ENCODE peak calls at places on chromosomes 5 and 9, in nine cellular contexts. E is SJCRH30; K is CD4-positive, CD25-positive, alpha-beta regulatory T cell; R is LoVo; B is CD8-positive, alpha-beta memory T cell; Q is BJ; L is mucosa of descending colon; U is effector memory CD8-positive, alpha-beta T cell; H is OCI-M1. N is an unnamed sample.

GRCh38 chr9:137588891-137589290 is 1.4 kb downstream of the ZMYND19 start:
- DNase-seq in E (no peak), K (no peak), R (no peak), B (no peak), Q (no peak), L (no peak), U (no peak), H (no peak), N (no peak)

GRCh38 chr9:20552874-20553624 is 69.2 kb downstream of the MLLT3 start:
- DNase-seq in E (peak; percentile 46), K (no peak), R (peak; percentile 43), B (no peak), Q (no peak), L (no peak), U (no peak), H (peak; percentile 6), N (no peak)

GRCh38 chr5:17187401-17187800 is 30.0 kb upstream of the BASP1 start:
- DNase-seq in E (no peak), K (no peak), R (peak; percentile 31), B (no peak), Q (no peak), L (no peak), U (no peak), H (no peak), N (no peak)

GRCh38 chr9:121073038-121073437 is 1.7 kb upstream of the CNTRL start:
- DNase-seq in E (no peak), K (no peak), R (no peak), B (no peak), Q (no peak), L (peak; percentile 25), U (no peak), H (peak; percentile 54), N (no peak)

GRCh38 chr9:113599647-113600476 is 136.3 kb downstream of the RGS3 start:
- DNase-seq in E (peak; percentile 63), K (no peak), R (no peak), B (no peak), Q (peak; percentile 75), L (no peak), U (no peak), H (no peak), N (no peak)

GRCh38 chr9:137429974-137430722 is 7.0 kb downstream of the NOXA1 start:
- DNase-seq in E (peak; percentile 80), K (no peak), R (peak; percentile 74), B (no peak), Q (no peak), L (peak; percentile 79), U (no peak), H (peak; percentile 35), N (no peak)

GRCh38 chr9:123556464-123557435 is 200.8 kb downstream of the CRB2 start:
- DNase-seq in E (no peak), K (no peak), R (no peak), B (no peak), Q (no peak), L (no peak), U (no peak), H (peak; percentile 11), N (no peak)

GRCh38 chr9:133125706-133126696 is 5.0 kb upstream of the RALGDS start:
- DNase-seq in E (peak; percentile 65), K (peak; percentile 29), R (no peak), B (no peak), Q (no peak), L (no peak), U (no peak), H (no peak), N (no peak)

GRCh38 chr5:149804478-149805450 is 74.7 kb downstream of the PPARGC1B start:
- DNase-seq in E (no peak), K (no peak), R (no peak), B (no peak), Q (no peak), L (no peak), U (no peak), H (no peak), N (no peak)

GRCh38 chr5:143014017-143014651 is 244.0 kb downstream of the ARHGAP26 start:
- DNase-seq in E (peak; percentile 70), K (no peak), R (no peak), B (peak; percentile 53), Q (no peak), L (no peak), U (no peak), H (peak; percentile 47), N (no peak)

GRCh38 chr5:124962735-124963134 is 216.3 kb upstream of the ZNF608 start:
- DNase-seq in E (peak; percentile 75), K (no peak), R (no peak), B (no peak), Q (no peak), L (no peak), U (no peak), H (no peak), N (no peak)

GRCh38 chr5:1386274-1386717 is 41.4 kb upstream of the CLPTM1L start:
- DNase-seq in E (no peak), K (peak; percentile 61), R (no peak), B (peak; percentile 88), Q (no peak), L (peak; percentile 70), U (peak; percentile 68), H (peak; percentile 53), N (no peak)

GRCh38 chr9:122016789-122017188 is 76.3 kb downstream of the TTLL11 start:
- DNase-seq in E (no peak), K (no peak), R (no peak), B (no peak), Q (no peak), L (no peak), U (no peak), H (peak; percentile 18), N (no peak)

GRCh38 chr9:121672213-121672612 is 20.8 kb downstream of the DAB2IP start:
- DNase-seq in E (no peak), K (no peak), R (no peak), B (no peak), Q (no peak), L (no peak), U (no peak), H (no peak), N (no peak)

GRCh38 chr5:96257904-96258303 is 175.1 kb downstream of the PCSK1 start:
- DNase-seq in E (no peak), K (no peak), R (no peak), B (no peak), Q (no peak), L (no peak), U (no peak), H (no peak), N (no peak)

GRCh38 chr9:113299800-113300292 is 3.3 kb downstream of the RNF183 start:
- DNase-seq in E (peak; percentile 67), K (no peak), R (peak; percentile 49), B (no peak), Q (no peak), L (peak; percentile 83), U (no peak), H (peak; percentile 87), N (no peak)

GRCh38 chr5:73321757-73322452 is 126.7 kb downstream of the FOXD1 start:
- DNase-seq in E (no peak), K (no peak), R (peak; percentile 58), B (no peak), Q (peak; percentile 74), L (no peak), U (no peak), H (no peak), N (no peak)

GRCh38 chr5:98066910-98067309 is 706.6 kb upstream of the RGMB start:
- DNase-seq in E (no peak), K (no peak), R (no peak), B (no peak), Q (no peak), L (no peak), U (no peak), H (no peak), N (no peak)

GRCh38 chr5:65481171-65481575 is 547 bp downstream of the ADAMTS6 start:
- DNase-seq in E (no peak), K (no peak), R (no peak), B (no peak), Q (no peak), L (no peak), U (no peak), H (no peak), N (no peak)